ENCODE peak calls at places on chromosomes 11 and 22, in seven cellular contexts. U is lower leg skin; H is CD4-positive, CD25-positive, alpha-beta regulatory T cell; V is skeletal muscle cell; T is adrenal gland; F is thoracic aorta; L is CD8-positive, alpha-beta memory T cell. O is an unnamed sample.

GRCh38 chr11:29448246-29448877 is 568.5 kb downstream of the KCNA4 start:
- DNase-seq in U (no peak), H (no peak), V (peak), T (peak), F (no peak), L (no peak), O (peak)

GRCh38 chr11:31628111-31628510 is 118.5 kb downstream of the ELP4 start:
- DNase-seq in U (no peak), H (no peak), V (no peak), T (no peak), F (no peak), L (no peak), O (no peak)

GRCh38 chr11:1832181-1832988 is 2.4 kb upstream of the SYT8 start:
- DNase-seq in U (no peak), H (peak), V (no peak), T (peak), F (no peak), L (peak), O (no peak)

GRCh38 chr22:28883917-28884753 is 763 bp downstream of the ZNRF3 start:
- DNase-seq in U (no peak), H (peak), V (no peak), T (peak), F (no peak), L (peak), O (no peak)

GRCh38 chr11:57932105-57932504 is 91.6 kb upstream of the OR9Q1 start:
- DNase-seq in U (no peak), H (no peak), V (no peak), T (no peak), F (no peak), L (no peak), O (no peak)

GRCh38 chr22:48845356-48845936 is 982.2 kb downstream of the BRD1 start:
- DNase-seq in U (no peak), H (no peak), V (no peak), T (no peak), F (no peak), L (no peak), O (no peak)

GRCh38 chr11:130022799-130023198 is 20.2 kb upstream of the PRDM10 start:
- DNase-seq in U (no peak), H (no peak), V (no peak), T (no peak), F (no peak), L (no peak), O (no peak)

GRCh38 chr11:131025020-131025419 is 108.7 kb upstream of the SNX19 start:
- DNase-seq in U (no peak), H (no peak), V (peak), T (peak), F (no peak), L (no peak), O (peak)

GRCh38 chr11:70080763-70081162 is 2.6 kb downstream of the ANO1 start:
- DNase-seq in U (peak), H (no peak), V (no peak), T (no peak), F (no peak), L (no peak), O (no peak)

GRCh38 chr11:66619080-66619554 is 2.7 kb downstream of the RBM14 start:
- DNase-seq in U (no peak), H (peak), V (no peak), T (no peak), F (no peak), L (peak), O (no peak)

GRCh38 chr22:36724836-36725235 is 21.3 kb upstream of the CACNG2 start:
- DNase-seq in U (no peak), H (no peak), V (no peak), T (no peak), F (no peak), L (no peak), O (no peak)

GRCh38 chr11:68372625-68373024 is 60.2 kb downstream of the LRP5 start:
- DNase-seq in U (no peak), H (no peak), V (no peak), T (no peak), F (no peak), L (no peak), O (no peak)

GRCh38 chr11:76778874-76779273 is 4.3 kb upstream of the TSKU start:
- DNase-seq in U (no peak), H (no peak), V (no peak), T (no peak), F (no peak), L (no peak), O (no peak)

GRCh38 chr11:42768576-42768975 is 543.2 kb upstream of the API5 start:
- DNase-seq in U (no peak), H (no peak), V (no peak), T (no peak), F (no peak), L (no peak), O (no peak)

GRCh38 chr22:25953276-25953675 is 211.3 kb downstream of the MYO18B start:
- DNase-seq in U (no peak), H (no peak), V (no peak), T (no peak), F (no peak), L (no peak), O (no peak)

GRCh38 chr11:64854534-64855502 is 10.4 kb upstream of the CDC42BPG start:
- DNase-seq in U (peak), H (peak), V (peak), T (peak), F (peak), L (no peak), O (no peak)

GRCh38 chr22:49756656-49757055 is 71.0 kb downstream of the BRD1 start:
- DNase-seq in U (peak), H (no peak), V (no peak), T (no peak), F (no peak), L (no peak), O (no peak)

GRCh38 chr11:131776211-131776610 is 405.8 kb downstream of the NTM start:
- DNase-seq in U (no peak), H (no peak), V (no peak), T (no peak), F (no peak), L (no peak), O (no peak)

GRCh38 chr11:116647305-116648080 is 125.3 kb downstream of the BUD13 start:
- DNase-seq in U (no peak), H (no peak), V (no peak), T (no peak), F (no peak), L (no peak), O (no peak)

GRCh38 chr11:59756496-59756840 is 1.3 kb downstream of the STX3 start:
- DNase-seq in U (no peak), H (no peak), V (no peak), T (no peak), F (no peak), L (no peak), O (no peak)

GRCh38 chr22:49763696-49764095 is 64.0 kb downstream of the BRD1 start:
- DNase-seq in U (no peak), H (no peak), V (no peak), T (no peak), F (no peak), L (no peak), O (no peak)

GRCh38 chr22:49291169-49291568 is 536.5 kb downstream of the BRD1 start:
- DNase-seq in U (no peak), H (no peak), V (no peak), T (peak), F (no peak), L (no peak), O (no peak)

GRCh38 chr11:64276653-64277431 is 7.6 kb downstream of the BAD start:
- DNase-seq in U (no peak), H (no peak), V (no peak), T (no peak), F (no peak), L (no peak), O (no peak)

GRCh38 chr11:61495801-61496601 is 12.5 kb upstream of the LRRC10B start:
- DNase-seq in U (no peak), H (no peak), V (peak), T (no peak), F (no peak), L (no peak), O (no peak)

GRCh38 chr11:46001427-46002049 is 79.1 kb downstream of the LARGE2 start:
- DNase-seq in U (no peak), H (no peak), V (no peak), T (no peak), F (no peak), L (no peak), O (no peak)

GRCh38 chr11:346529-346928 is 22.8 kb upstream of the B4GALNT4 start:
- DNase-seq in U (no peak), H (no peak), V (no peak), T (no peak), F (no peak), L (no peak), O (no peak)

GRCh38 chr22:50485221-50486131 is 1.2 kb upstream of the MIOX start:
- DNase-seq in U (no peak), H (no peak), V (no peak), T (peak), F (no peak), L (no peak), O (no peak)

DNA sequence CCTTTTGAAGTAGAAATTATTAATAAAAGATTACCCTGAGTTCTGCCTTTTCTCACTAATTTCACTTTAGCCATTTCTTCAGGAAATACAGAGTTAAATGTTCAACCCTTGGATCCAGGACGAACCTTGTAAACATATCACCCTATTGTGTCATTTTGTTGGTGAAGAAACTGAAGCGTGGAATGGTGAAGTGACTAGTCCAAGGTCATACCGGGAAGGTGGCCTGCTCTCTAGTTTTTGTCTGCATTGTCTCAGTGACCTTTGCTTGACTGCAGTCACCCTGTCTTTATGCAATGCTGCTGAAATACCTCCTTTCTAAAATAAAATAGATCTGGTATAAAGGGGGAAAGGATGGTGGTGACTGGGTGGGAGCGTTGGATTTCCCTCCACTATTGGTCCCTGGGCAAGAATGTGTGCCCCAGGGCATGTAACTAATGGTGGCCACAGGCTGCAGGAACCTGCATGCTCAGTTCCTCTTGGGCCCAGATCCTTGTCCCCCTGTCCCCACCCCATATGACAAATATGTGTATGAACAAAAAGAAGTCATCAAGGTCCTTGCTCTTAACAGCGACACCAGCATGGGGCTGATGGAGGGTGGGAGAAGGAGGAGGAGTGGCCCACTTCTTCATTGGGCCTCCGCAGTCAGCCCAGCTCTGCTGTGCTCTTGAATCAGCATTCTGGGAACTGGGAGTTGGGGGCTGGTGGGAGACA is 977 bp upstream of the SORL1-AS1 start:
- DNase-seq in U (no peak), H (no peak), V (no peak), T (no peak), F (no peak), L (no peak), O (no peak)
- H3K4me3 ChIP-seq in U (no peak), H (peak), V (no peak), T (no peak), F (peak), L (peak), O (no peak)

DNA sequence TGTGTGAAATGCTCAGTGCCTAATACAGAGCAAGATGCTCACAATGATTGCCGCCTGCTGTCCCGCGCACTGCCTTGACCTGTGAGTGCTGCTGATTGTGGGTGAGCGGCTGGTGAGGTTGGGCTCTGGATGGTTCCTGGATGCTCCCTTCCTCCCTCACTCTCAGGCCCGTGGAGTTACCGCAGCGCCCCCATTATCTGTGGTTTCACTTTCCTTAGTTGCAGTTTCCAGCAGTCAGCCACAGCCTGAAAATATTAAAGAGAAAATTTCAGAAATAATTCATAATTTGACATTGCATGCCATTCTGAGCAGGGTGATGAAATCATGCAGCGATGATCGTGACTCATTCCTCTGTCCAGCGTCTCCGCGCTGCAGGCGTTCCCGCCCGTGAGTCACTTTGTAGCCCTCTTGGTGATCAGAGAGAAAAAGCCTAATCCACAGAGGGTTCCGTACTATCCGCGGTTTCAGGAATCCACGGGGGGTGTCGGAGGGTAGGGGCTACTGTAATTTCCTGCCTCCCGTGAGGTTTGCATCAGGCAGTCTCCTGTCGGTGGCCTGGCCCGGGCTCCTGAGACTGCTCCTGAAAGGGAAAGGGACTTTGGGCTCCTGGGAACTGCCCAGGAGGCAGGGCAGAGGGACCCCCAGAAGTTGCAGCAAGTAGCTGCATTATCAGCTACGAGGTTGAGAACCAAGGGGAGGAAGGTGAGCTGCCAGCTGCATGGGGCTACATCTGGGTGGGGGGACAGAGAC is 10.6 kb downstream of the RPL3 start:
- DNase-seq in U (peak), H (no peak), V (peak), T (peak), F (no peak), L (no peak), O (no peak)
- H3K4me3 ChIP-seq in U (no peak), H (no peak), V (peak), T (no peak), F (peak), L (no peak), O (no peak)

GRCh38 chr22:43109921-43110443 is 568 bp upstream of the BIK start:
- DNase-seq in U (no peak), H (no peak), V (no peak), T (no peak), F (no peak), L (no peak), O (no peak)
- H3K4me3 ChIP-seq in U (no peak), H (peak), V (peak), T (no peak), F (peak), L (peak), O (peak)

GRCh38 chr11:124743050-124743449 is 3.3 kb downstream of the NRGN start:
- DNase-seq in U (no peak), H (no peak), V (no peak), T (no peak), F (no peak), L (no peak), O (no peak)

GRCh38 chr11:124747406-124748099 is 4.5 kb downstream of the VSIG2 start:
- DNase-seq in U (no peak), H (no peak), V (no peak), T (no peak), F (no peak), L (no peak), O (no peak)

GRCh38 chr11:124745835-124746620 is 6.0 kb downstream of the VSIG2 start:
- DNase-seq in U (no peak), H (no peak), V (no peak), T (no peak), F (no peak), L (peak), O (no peak)

GRCh38 chr11:124746621-124747243 is 5.3 kb downstream of the VSIG2 start:
- DNase-seq in U (no peak), H (peak), V (no peak), T (peak), F (no peak), L (peak), O (peak)

GRCh38 chr11:124745270-124745834 is 5.6 kb downstream of the NRGN start:
- DNase-seq in U (no peak), H (no peak), V (no peak), T (no peak), F (no peak), L (no peak), O (no peak)
- H3K4me3 ChIP-seq in U (no peak), H (no peak), V (peak), T (no peak), F (no peak), L (no peak), O (no peak)

GRCh38 chr11:118615282-118615979 is 8.0 kb downstream of the PHLDB1 start:
- DNase-seq in U (no peak), H (no peak), V (no peak), T (peak), F (no peak), L (no peak), O (no peak)
- H3K4me3 ChIP-seq in U (no peak), H (no peak), V (no peak), T (no peak), F (no peak), L (no peak), O (no peak)

DNA sequence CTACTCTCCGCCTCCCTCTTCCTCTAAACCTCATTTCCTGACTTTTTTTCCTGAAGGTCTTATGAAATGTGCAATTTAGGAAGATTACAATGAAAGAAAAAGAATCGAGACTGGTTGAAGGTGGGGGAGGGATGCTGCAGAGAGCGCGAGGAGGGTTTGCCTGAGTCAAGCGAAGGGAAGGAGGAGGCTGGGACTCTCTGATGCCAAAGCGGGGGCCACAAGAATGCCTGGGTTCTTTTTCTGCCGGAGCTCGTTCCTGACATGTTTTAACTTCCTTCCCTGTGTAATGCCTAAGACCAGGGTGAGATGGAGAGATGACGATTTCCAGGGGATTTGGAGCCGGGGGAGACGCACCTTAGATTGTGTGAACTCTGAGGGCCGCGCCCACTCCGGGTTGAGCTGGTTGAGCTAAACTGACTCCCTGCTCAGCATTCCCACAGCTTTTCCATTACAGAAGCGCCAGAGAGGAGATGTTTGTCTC is 270.5 kb upstream of the SORL1-AS1 start:
- DNase-seq in U (no peak), H (no peak), V (no peak), T (no peak), F (peak), L (no peak), O (no peak)
- H3K4me3 ChIP-seq in U (no peak), H (no peak), V (peak), T (no peak), F (peak), L (no peak), O (no peak)